ENCODE peak calls at places on chromosome 12, in nine cellular contexts. R, Q, D, P, T, G, S, L and A are unnamed samples.

GRCh38 chr12:125079943-125080645 is 14.9 kb downstream of the AACS start:
- DNase-seq in R (no peak), S (no peak), T (no peak), G (no peak), L (no peak), Q (no peak), D (no peak), P (no peak), A (no peak)

GRCh38 chr12:6140646-6141045 is 16.2 kb upstream of the VWF start:
- DNase-seq in S (no peak), D (no peak), G (no peak), Q (no peak), L (no peak), P (no peak), R (no peak), T (no peak), A (no peak)

GRCh38 chr12:92927055-92927435 is 2.0 kb downstream of the EEA1 start:
- DNase-seq in R (no peak), S (no peak), Q (no peak), L (no peak), T (no peak), D (no peak), P (peak; percentile 36), G (peak; percentile 30), A (peak; percentile 22)

GRCh38 chr12:52202361-52203078 is 10.7 kb upstream of the KRT80 start:
- DNase-seq in S (no peak), R (no peak), P (no peak), Q (no peak), G (no peak), L (no peak), T (no peak), D (no peak), A (peak; percentile 19)

GRCh38 chr12:105775351-105775750 is 363.4 kb downstream of the NUAK1 start:
- DNase-seq in S (no peak), G (peak; percentile 35), D (no peak), R (no peak), L (no peak), T (no peak), Q (no peak), P (no peak), A (no peak)

GRCh38 chr12:80823393-80823792 is 106.7 kb downstream of the MYF5 start:
- DNase-seq in D (no peak), L (no peak), G (no peak), P (no peak), Q (no peak), R (no peak), T (no peak), S (no peak), A (no peak)

GRCh38 chr12:49703647-49704137 is 3.5 kb downstream of the FMNL3 start:
- DNase-seq in L (no peak), P (peak; percentile 26), R (no peak), Q (no peak), D (no peak), S (no peak), G (peak; percentile 86), T (no peak), A (peak; percentile 28)

GRCh38 chr12:113385282-113385882 is 18.3 kb downstream of the SDS start:
- DNase-seq in L (no peak), S (no peak), R (no peak), P (no peak), G (no peak), T (no peak), Q (no peak), D (no peak), A (no peak)

GRCh38 chr12:52870361-52871290 is 21.8 kb upstream of the KRT78 start:
- DNase-seq in Q (peak; percentile 50), L (no peak), D (no peak), S (peak; percentile 72), G (peak; percentile 29), T (peak; percentile 80), P (peak; percentile 70), R (no peak), A (peak; percentile 56)

GRCh38 chr12:48969160-48969771 is 2.3 kb downstream of the WNT10B start:
- DNase-seq in D (no peak), G (no peak), T (no peak), Q (no peak), R (no peak), P (no peak), L (no peak), S (no peak), A (no peak)

GRCh38 chr12:86698581-86698980 is 442.4 kb upstream of the MGAT4C start:
- DNase-seq in G (peak; percentile 16), T (no peak), S (no peak), L (no peak), Q (no peak), D (no peak), R (no peak), P (no peak), A (no peak)

GRCh38 chr12:130026608-130027176 is 122.9 kb upstream of the TMEM132D start:
- DNase-seq in D (no peak), P (no peak), G (no peak), T (peak; percentile 43), Q (no peak), L (no peak), S (peak; percentile 36), R (no peak), A (no peak)

GRCh38 chr12:80720516-80720915 is 3.8 kb downstream of the MYF5 start:
- DNase-seq in D (no peak), R (no peak), S (no peak), G (no peak), P (no peak), Q (no peak), L (no peak), T (no peak), A (no peak)

GRCh38 chr12:76284816-76285750 is 63.1 kb downstream of the BBS10 start:
- DNase-seq in L (no peak), R (no peak), Q (no peak), D (no peak), T (no peak), G (peak; percentile 78), P (no peak), S (no peak), A (no peak)

GRCh38 chr12:5480218-5480952 is 48.5 kb downstream of the NTF3 start:
- DNase-seq in Q (no peak), L (no peak), S (no peak), D (no peak), R (no peak), P (no peak), T (no peak), G (no peak), A (no peak)

GRCh38 chr12:9699898-9700605 is 30.5 kb downstream of the CLEC2D start:
- DNase-seq in G (no peak), R (no peak), P (no peak), T (no peak), L (no peak), Q (no peak), S (no peak), D (no peak), A (no peak)

GRCh38 chr12:21769311-21769710 is 5.2 kb downstream of the KCNJ8 start:
- DNase-seq in P (no peak), G (no peak), R (no peak), D (no peak), T (no peak), Q (no peak), S (no peak), L (no peak), A (no peak)

GRCh38 chr12:115943630-115944391 is 333.7 kb downstream of the MED13L start:
- DNase-seq in S (no peak), R (no peak), P (no peak), L (no peak), D (no peak), T (no peak), Q (peak; percentile 26), G (no peak), A (no peak)

GRCh38 chr12:7122876-7123769 is 5.6 kb downstream of the RBP5 start:
- DNase-seq in P (no peak), S (no peak), D (no peak), L (no peak), G (no peak), T (no peak), Q (no peak), R (no peak), A (peak; percentile 40)

GRCh38 chr12:15937902-15938301 is 26.8 kb downstream of the DERA start:
- DNase-seq in Q (no peak), T (no peak), P (no peak), D (no peak), L (no peak), G (no peak), S (no peak), R (no peak), A (no peak)

GRCh38 chr12:70190252-70191010 is 52.8 kb upstream of the CNOT2 start:
- DNase-seq in D (no peak), P (no peak), Q (no peak), T (no peak), R (no peak), L (no peak), S (no peak), G (peak; percentile 17), A (no peak)

GRCh38 chr12:57128519-57129247 is 400 bp downstream of the LRP1 start:
- DNase-seq in Q (no peak), T (no peak), G (no peak), P (no peak), D (no peak), S (no peak), R (no peak), L (no peak), A (no peak)

GRCh38 chr12:5706247-5706646 is 238.8 kb downstream of the ANO2 start:
- DNase-seq in R (no peak), P (no peak), L (no peak), G (no peak), S (no peak), D (no peak), T (no peak), Q (no peak), A (no peak)

GRCh38 chr12:128073937-128074336 is 193.0 kb upstream of the TMEM132C start:
- DNase-seq in T (no peak), Q (no peak), D (no peak), P (no peak), L (no peak), G (no peak), S (no peak), R (no peak), A (no peak)

GRCh38 chr12:57090924-57091632 is 2.2 kb downstream of the NAB2 start:
- DNase-seq in G (no peak), S (no peak), L (no peak), Q (no peak), R (no peak), P (no peak), T (no peak), D (no peak), A (no peak)

GRCh38 chr12:57215668-57216013 is 953 bp upstream of the NXPH4 start:
- DNase-seq in R (no peak), G (no peak), D (no peak), Q (no peak), T (no peak), P (no peak), L (no peak), S (peak; percentile 81), A (no peak)

GRCh38 chr12:54286042-54286931 is 5.8 kb downstream of the HNRNPA1 start:
- DNase-seq in Q (no peak), T (no peak), L (no peak), R (no peak), G (no peak), D (no peak), P (no peak), S (no peak), A (no peak)

GRCh38 chr12:121522962-121523361 is 57.9 kb downstream of the KDM2B start:
- DNase-seq in T (no peak), Q (no peak), R (no peak), G (no peak), S (no peak), D (no peak), L (peak; percentile 39), P (no peak), A (peak; percentile 37)

GRCh38 chr12:31317471-31318397 is 8.2 kb downstream of the SINHCAF start:
- DNase-seq in G (peak; percentile 57), S (no peak), D (no peak), T (no peak), Q (no peak), R (no peak), P (no peak), L (no peak), A (no peak)

GRCh38 chr12:96908170-96908675 is 1.2 kb downstream of the NEDD1 start:
- DNase-seq in P (no peak), D (no peak), G (no peak), Q (no peak), R (no peak), S (no peak), T (no peak), L (no peak), A (no peak)

GRCh38 chr12:48542300-48542928 is 17.0 kb downstream of the OR8S1 start:
- DNase-seq in T (peak; percentile 64), D (no peak), Q (no peak), G (no peak), L (no peak), S (no peak), P (peak; percentile 29), R (no peak), A (no peak)